ENCODE peak calls at places on chromosome 7, in five cellular contexts. R is PC-3, I is fibroblast of lung, G is neural progenitor cell, B is endodermal cell. V is an unnamed sample.

GRCh38 chr7:157514746-157515145 is 177.9 kb downstream of the DNAJB6 start:
- DNase-seq in R (no peak), I (no peak), G (no peak), B (no peak), V (peak)

GRCh38 chr7:99083068-99083651 is 60.7 kb downstream of the SMURF1 start:
- DNase-seq in R (peak), I (peak), G (no peak), B (no peak), V (no peak)

GRCh38 chr7:114659409-114659808 is 244.8 kb downstream of the FOXP2 start:
- DNase-seq in R (no peak), I (peak), G (no peak), B (no peak), V (no peak)

GRCh38 chr7:75981450-75982305 is 12.7 kb downstream of the TMEM120A start:
- DNase-seq in R (no peak), I (no peak), G (no peak), B (no peak), V (no peak)

GRCh38 chr7:6015917-6016652 is 7.0 kb downstream of the AIMP2 start:
- DNase-seq in R (no peak), I (peak), G (no peak), B (no peak), V (peak)

GRCh38 chr7:151882734-151883133 is 5.8 kb upstream of the PRKAG2 start:
- DNase-seq in R (no peak), I (no peak), G (no peak), B (no peak), V (no peak)

GRCh38 chr7:45715471-45716352 is 141.5 kb downstream of the ADCY1 start:
- DNase-seq in R (no peak), I (no peak), G (no peak), B (peak), V (peak)

GRCh38 chr7:83732305-83732704 is 83.4 kb upstream of the SEMA3E start:
- DNase-seq in R (peak), I (peak), G (no peak), B (no peak), V (no peak)

GRCh38 chr7:34849163-34849960 is 187.9 kb downstream of the DPY19L1 start:
- DNase-seq in R (peak), I (peak), G (no peak), B (no peak), V (no peak)

GRCh38 chr7:149826344-149827088 is 11.7 kb upstream of the ZNF862 start:
- DNase-seq in R (no peak), I (no peak), G (no peak), B (no peak), V (no peak)

GRCh38 chr7:14389052-14389988 is 399.9 kb upstream of the ETV1 start:
- DNase-seq in R (no peak), I (no peak), G (peak), B (no peak), V (no peak)

GRCh38 chr7:105835441-105835840 is 41.0 kb downstream of the ATXN7L1 start:
- DNase-seq in R (no peak), I (peak), G (no peak), B (no peak), V (no peak)

GRCh38 chr7:55325371-55325792 is 39.8 kb upstream of the LANCL2 start:
- DNase-seq in R (peak), I (peak), G (no peak), B (no peak), V (no peak)

GRCh38 chr7:134920026-134920758 is 66.1 kb upstream of the AGBL3 start:
- DNase-seq in R (peak), I (peak), G (no peak), B (no peak), V (no peak)

GRCh38 chr7:29319719-29320521 is 125.3 kb downstream of the CHN2 start:
- DNase-seq in R (no peak), I (no peak), G (no peak), B (peak), V (no peak)

GRCh38 chr7:111107989-111108388 is 17.1 kb downstream of the LRRN3 start:
- DNase-seq in R (no peak), I (no peak), G (no peak), B (no peak), V (peak)

GRCh38 chr7:122949186-122949585 is 46.3 kb downstream of the TAS2R16 start:
- DNase-seq in R (no peak), I (peak), G (no peak), B (no peak), V (no peak)

GRCh38 chr7:132249591-132249971 is 326.7 kb downstream of the PLXNA4 start:
- DNase-seq in R (peak), I (peak), G (peak), B (peak), V (no peak)

GRCh38 chr7:25519962-25520562 is 291.8 kb upstream of the NPVF start:
- DNase-seq in R (no peak), I (no peak), G (no peak), B (no peak), V (no peak)

GRCh38 chr7:92043637-92044036 is 90.6 kb downstream of the CYP51A1 start:
- DNase-seq in R (no peak), I (no peak), G (no peak), B (no peak), V (no peak)
- H3K4me3 ChIP-seq in R (no peak), I (no peak), G (no peak), B (no peak), V (peak)

GRCh38 chr7:47990592-47990991 is 11.2 kb upstream of the HUS1 start:
- DNase-seq in R (no peak), I (no peak), G (no peak), B (no peak), V (no peak)

GRCh38 chr7:47991741-47992311 is 12.4 kb upstream of the HUS1 start:
- DNase-seq in R (peak), I (peak), G (peak), B (peak), V (peak)

GRCh38 chr7:47992446-47992845 is 13.0 kb upstream of the HUS1 start:
- DNase-seq in R (no peak), I (no peak), G (no peak), B (no peak), V (no peak)

GRCh38 chr7:47988496-47989386 is 9.3 kb upstream of the HUS1 start:
- DNase-seq in R (peak), I (no peak), G (no peak), B (no peak), V (no peak)

GRCh38 chr7:47991270-47991669 is 11.9 kb upstream of the HUS1 start:
- DNase-seq in R (no peak), I (no peak), G (no peak), B (no peak), V (no peak)
- H3K4me3 ChIP-seq in R (no peak), I (no peak), G (peak), B (no peak), V (no peak)

GRCh38 chr7:116984917-116985316 is 31.6 kb downstream of the ST7 start:
- DNase-seq in R (peak), I (peak), G (peak), B (no peak), V (no peak)

GRCh38 chr7:116988363-116988989 is 35.2 kb downstream of the ST7 start:
- DNase-seq in R (peak), I (no peak), G (no peak), B (no peak), V (no peak)

GRCh38 chr7:116984511-116984910 is 31.2 kb downstream of the ST7 start:
- DNase-seq in R (no peak), I (no peak), G (no peak), B (no peak), V (no peak)

GRCh38 chr7:116986611-116987565 is 33.6 kb downstream of the ST7 start:
- DNase-seq in R (peak), I (no peak), G (no peak), B (no peak), V (no peak)

GRCh38 chr7:116985575-116985974 is 32.3 kb downstream of the ST7 start:
- DNase-seq in R (no peak), I (no peak), G (no peak), B (no peak), V (no peak)
- H3K4me3 ChIP-seq in R (no peak), I (no peak), G (no peak), B (no peak), V (no peak)

GRCh38 chr7:1548944-1549343 is 7.1 kb downstream of the TMEM184A start:
- DNase-seq in R (no peak), I (no peak), G (no peak), B (peak), V (no peak)
- H3K4me3 ChIP-seq in R (no peak), I (no peak), G (no peak), B (no peak), V (no peak)

DNA sequence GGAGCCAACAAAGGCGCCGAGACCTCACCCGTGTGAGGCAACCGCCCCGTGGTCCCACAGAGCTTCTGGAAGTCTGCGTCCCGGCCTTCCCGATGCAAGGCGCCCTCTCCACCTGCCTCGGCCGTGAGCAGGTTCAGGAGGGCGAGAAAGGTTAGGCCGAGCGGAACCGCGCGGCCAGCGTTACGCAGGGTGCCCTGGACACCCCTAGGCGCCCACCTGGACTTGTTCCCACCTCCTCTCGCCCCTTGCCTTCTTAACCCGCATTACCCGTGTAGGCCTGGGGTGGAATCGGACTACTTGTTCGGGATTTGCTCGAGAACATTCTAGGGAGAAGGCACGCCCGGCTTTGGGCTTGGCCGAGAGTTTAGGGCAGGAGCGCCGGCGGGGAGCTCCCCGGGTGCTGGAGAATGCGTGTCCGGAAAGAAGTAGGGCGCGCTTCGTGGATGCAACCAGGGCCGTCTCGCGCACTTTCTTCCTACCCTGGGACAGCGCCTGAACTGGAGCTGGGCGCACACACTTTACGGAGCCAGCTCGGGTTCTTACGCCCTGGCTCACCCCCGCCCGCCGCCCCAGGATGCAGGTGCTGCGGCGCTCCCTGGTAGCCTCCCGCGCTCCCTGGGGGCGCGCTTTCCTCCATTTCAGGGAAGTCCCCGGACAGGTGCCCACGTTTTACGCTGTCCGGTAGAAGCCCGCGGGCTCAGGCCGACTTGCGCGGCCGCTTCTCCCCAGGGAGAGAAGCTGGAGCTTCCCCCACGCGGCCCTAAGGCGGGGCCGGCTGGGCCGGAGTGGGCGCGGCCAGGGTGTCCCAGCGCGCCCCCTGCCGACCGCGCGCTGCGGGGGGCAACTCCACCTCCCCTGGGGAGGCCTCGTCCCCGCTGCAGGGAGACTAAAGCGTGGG is 74.5 kb downstream of the INSIG1 start:
- DNase-seq in R (no peak), I (no peak), G (peak), B (peak), V (peak)
- H3K4me3 ChIP-seq in R (no peak), I (no peak), G (no peak), B (peak), V (no peak)

DNA sequence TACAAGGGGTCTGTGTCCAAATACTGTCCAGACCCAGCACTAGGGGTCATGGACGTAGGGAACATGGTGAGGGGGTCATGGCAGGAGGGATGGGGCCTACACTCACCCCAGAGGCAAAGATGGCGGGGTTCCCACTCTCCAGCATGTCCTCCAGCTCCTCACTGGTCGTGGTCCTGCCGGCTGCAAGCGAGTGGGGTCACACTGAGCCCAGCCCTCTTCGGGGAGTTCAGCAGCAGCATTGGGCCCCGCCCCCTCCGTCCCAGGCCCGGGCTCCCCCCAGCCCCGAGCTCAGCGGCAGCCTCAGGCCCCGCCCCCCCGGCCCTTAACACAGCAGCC is 15.9 kb downstream of the STX1A start:
- DNase-seq in R (no peak), I (no peak), G (no peak), B (no peak), V (no peak)
- H3K4me3 ChIP-seq in R (no peak), I (no peak), G (no peak), B (no peak), V (no peak)